ENCODE peak calls at places on chromosomes 7 and 10, in four cellular contexts. T, R, M and F are unnamed samples.

GRCh38 chr10:23376175-23376787 is 31.7 kb upstream of the C10orf67 start:
- DNase-seq in T (no peak), R (no peak), M (no peak), F (no peak)

GRCh38 chr7:12771378-12771877 is 84.0 kb downstream of the ARL4A start:
- DNase-seq in T (no peak), R (no peak), M (peak), F (no peak)

GRCh38 chr7:159104188-159105030 is 40.3 kb downstream of the VIPR2 start:
- DNase-seq in T (no peak), R (no peak), M (no peak), F (no peak)

GRCh38 chr10:7340179-7340874 is 70.5 kb downstream of the SFMBT2 start:
- DNase-seq in T (no peak), R (no peak), M (no peak), F (peak)

GRCh38 chr7:129862672-129863071 is 90.1 kb downstream of the UBE2H start:
- DNase-seq in T (no peak), R (no peak), M (no peak), F (no peak)

GRCh38 chr10:88243847-88244730 is 339.0 kb downstream of the RNLS start:
- DNase-seq in T (no peak), R (no peak), M (peak), F (no peak)

GRCh38 chr7:94643771-94644545 is 12.0 kb downstream of the SGCE start:
- DNase-seq in T (no peak), R (no peak), M (no peak), F (no peak)

GRCh38 chr7:149291036-149291835 is 29.2 kb downstream of the ZNF783 start:
- DNase-seq in T (no peak), R (no peak), M (no peak), F (peak)

GRCh38 chr10:122051609-122052385 is 62.8 kb downstream of the TACC2 start:
- DNase-seq in T (peak), R (peak), M (peak), F (peak)

GRCh38 chr7:27510550-27510949 is 152.1 kb downstream of the HIBADH start:
- DNase-seq in T (no peak), R (no peak), M (no peak), F (no peak)

GRCh38 chr10:83819609-83820008 is 319.7 kb upstream of the GHITM start:
- DNase-seq in T (no peak), R (no peak), M (no peak), F (no peak)

GRCh38 chr7:153832160-153832559 is 220.0 kb upstream of the DPP6 start:
- DNase-seq in T (no peak), R (peak), M (no peak), F (peak)

GRCh38 chr7:137851361-137851945 is 4.7 kb upstream of the DGKI start:
- DNase-seq in T (no peak), R (no peak), M (no peak), F (no peak)

GRCh38 chr10:69512901-69513300 is 60.3 kb downstream of the NEUROG3 start:
- DNase-seq in T (no peak), R (no peak), M (no peak), F (no peak)

GRCh38 chr10:69517271-69517848 is 55.9 kb downstream of the NEUROG3 start:
- DNase-seq in T (no peak), R (no peak), M (no peak), F (no peak)

GRCh38 chr10:69513617-69514016 is 59.6 kb downstream of the NEUROG3 start:
- DNase-seq in T (no peak), R (no peak), M (no peak), F (no peak)

GRCh38 chr10:69516548-69517195 is 56.5 kb downstream of the NEUROG3 start:
- DNase-seq in T (no peak), R (no peak), M (no peak), F (no peak)

GRCh38 chr10:69515699-69516547 is 57.3 kb downstream of the NEUROG3 start:
- DNase-seq in T (peak), R (peak), M (peak), F (peak)
- TF ChIP-seq MYC in T (no peak), R (no peak), M (no peak), F (peak)

DNA sequence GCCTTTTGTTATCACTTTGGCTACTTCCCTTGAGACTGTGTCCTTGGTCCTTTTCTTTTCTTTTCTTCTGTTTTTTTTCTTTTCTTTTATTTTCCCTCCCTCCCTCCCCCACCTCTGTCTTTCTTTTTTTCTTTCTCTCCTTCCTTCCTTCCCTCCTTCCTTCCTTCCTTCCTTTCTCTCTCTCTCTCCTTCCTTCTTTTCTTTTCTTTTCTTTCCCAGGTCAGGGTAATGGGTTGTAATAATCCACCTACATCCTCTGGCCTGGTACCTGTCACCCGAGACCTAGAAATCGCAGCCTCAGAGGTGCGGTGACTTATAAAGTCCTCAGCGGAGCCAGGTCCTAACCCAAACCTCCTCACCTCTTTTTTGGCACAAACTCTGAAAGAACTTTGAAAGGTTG is 140.9 kb upstream of the AGK start:
- DNase-seq in T (no peak), R (no peak), M (no peak), F (no peak)
- TF ChIP-seq MYC in T (no peak), R (no peak), M (no peak), F (no peak)

DNA sequence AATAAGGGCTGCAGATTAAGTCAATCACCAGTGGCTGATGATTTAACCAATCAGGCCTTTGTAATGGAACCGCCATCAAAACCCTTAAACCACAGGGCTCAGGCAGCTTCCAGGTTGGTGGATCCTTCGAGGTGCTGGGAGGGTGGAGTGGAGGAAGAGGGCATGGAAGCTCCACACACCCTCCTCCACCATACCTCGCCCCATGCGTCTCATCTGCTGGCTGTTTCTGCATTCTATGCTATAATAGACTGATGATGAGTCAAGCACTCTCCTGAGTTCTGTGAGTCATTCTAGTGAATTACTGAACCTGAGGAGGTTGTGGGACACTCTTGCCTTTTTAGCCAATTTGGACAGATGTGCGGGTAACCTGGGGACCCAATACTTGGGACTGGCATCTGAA is 43.9 kb downstream of the CHST15 start:
- DNase-seq in T (peak), R (no peak), M (no peak), F (no peak)
- TF ChIP-seq MYC in T (no peak), R (no peak), M (no peak), F (no peak)

DNA sequence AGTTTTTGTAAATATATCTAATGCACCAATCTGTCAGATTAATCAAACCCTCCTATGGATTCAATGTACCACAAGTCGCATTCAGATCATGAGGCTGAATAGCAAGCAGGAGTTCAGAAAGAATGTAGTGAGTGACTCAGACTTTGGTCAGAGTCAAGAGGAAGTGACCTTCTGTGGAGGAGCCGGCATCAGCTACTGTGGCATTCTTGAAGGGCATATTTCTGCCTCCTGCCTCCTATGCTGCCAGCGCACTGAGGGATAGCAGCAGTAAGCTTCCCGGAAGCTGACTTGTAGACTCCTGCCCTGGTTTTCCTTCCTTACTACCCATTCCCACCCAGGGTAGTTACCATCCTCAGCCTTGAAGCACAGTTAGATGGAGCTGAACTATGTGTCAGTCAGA is 867.5 kb downstream of the NRG3 start:
- DNase-seq in T (no peak), R (no peak), M (peak), F (peak)
- TF ChIP-seq MYC in T (no peak), R (no peak), M (no peak), F (no peak)